ENCODE peak calls at places on chromosomes 4 and X, in five cellular contexts. K, V, N, L and W are unnamed samples.

GRCh38 chr4:131547506-131547981 is 1601.5 kb upstream of the PCDH10 start:
- DNase-seq in K (no peak), V (no peak), N (no peak), L (no peak), W (no peak)

GRCh38 chr4:101993841-101994221 is 203.3 kb downstream of the BANK1 start:
- DNase-seq in K (no peak), V (no peak), N (no peak), L (no peak), W (no peak)

GRCh38 chr4:113725963-113726362 is 35.6 kb downstream of the CAMK2D start:
- DNase-seq in K (no peak), V (no peak), N (no peak), L (no peak), W (no peak)

GRCh38 chrX:151974336-151975227 is at the start of gene GABRE:
- DNase-seq in K (peak; percentile 24), V (no peak), N (peak; percentile 59), L (peak; percentile 22), W (peak; percentile 44)

GRCh38 chr4:111678466-111678865 is 466.8 kb upstream of the FAM241A start:
- DNase-seq in K (no peak), V (peak; percentile 27), N (peak; percentile 85), L (peak; percentile 69), W (no peak)

GRCh38 chr4:43496188-43496587 is 603.7 kb downstream of the GRXCR1 start:
- DNase-seq in K (no peak), V (peak; percentile 4), N (no peak), L (no peak), W (no peak)

GRCh38 chr4:121736735-121737351 is 28.1 kb downstream of the SMIM43 start:
- DNase-seq in K (peak; percentile 48), V (peak; percentile 70), N (peak; percentile 50), L (peak; percentile 69), W (no peak)

GRCh38 chr4:80128941-80129340 is 55.9 kb upstream of the ANTXR2 start:
- DNase-seq in K (no peak), V (no peak), N (peak; percentile 14), L (no peak), W (no peak)

GRCh38 chr4:89303989-89304388 is 3.6 kb downstream of the GPRIN3 start:
- DNase-seq in K (no peak), V (no peak), N (no peak), L (no peak), W (no peak)

GRCh38 chrX:103614999-103615398 is 7.2 kb downstream of the TCEAL3 start:
- DNase-seq in K (no peak), V (no peak), N (no peak), L (no peak), W (no peak)

GRCh38 chrX:53048169-53049126 is at the start of gene GPR173:
- DNase-seq in K (peak; percentile 48), V (peak; percentile 66), N (peak; percentile 68), L (peak; percentile 60), W (peak; percentile 84)

GRCh38 chr4:83855044-83855443 is 319.1 kb downstream of the GPAT3 start:
- DNase-seq in K (no peak), V (peak; percentile 98), N (peak; percentile 80), L (peak; percentile 87), W (no peak)

GRCh38 chr4:126106658-126107057 is 791.9 kb downstream of the FAT4 start:
- DNase-seq in K (no peak), V (no peak), N (peak; percentile 47), L (no peak), W (peak; percentile 30)

GRCh38 chrX:41180194-41180902 is 95.1 kb downstream of the USP9X start:
- DNase-seq in K (no peak), V (peak; percentile 77), N (peak; percentile 65), L (peak; percentile 69), W (peak; percentile 58)

GRCh38 chrX:111041018-111041462 is 55.0 kb upstream of the PAK3 start:
- DNase-seq in K (no peak), V (peak; percentile 90), N (no peak), L (peak; percentile 18), W (no peak)

GRCh38 chr4:81031389-81032173 is 1.1 kb downstream of the BMP3 start:
- DNase-seq in K (no peak), V (no peak), N (peak; percentile 11), L (no peak), W (peak; percentile 46)

GRCh38 chr4:74410272-74410671 is 34.7 kb upstream of the AREG start:
- DNase-seq in K (no peak), V (peak; percentile 51), N (peak; percentile 72), L (peak; percentile 34), W (no peak)

GRCh38 chr4:94262163-94263016 is 54.7 kb downstream of the SMARCAD1 start:
- DNase-seq in K (no peak), V (no peak), N (no peak), L (peak; percentile 52), W (no peak)

GRCh38 chrX:295136-295535 is 14.0 kb downstream of the PLCXD1 start:
- DNase-seq in K (no peak), V (no peak), N (no peak), L (no peak), W (no peak)

GRCh38 chr4:123651127-123651526 is 254.5 kb downstream of the SPRY1 start:
- DNase-seq in K (no peak), V (no peak), N (no peak), L (no peak), W (no peak)

GRCh38 chr4:116397714-116398113 is 687.7 kb downstream of the TRAM1L1 start:
- DNase-seq in K (no peak), V (no peak), N (no peak), L (no peak), W (no peak)

GRCh38 chr4:178414881-178415446 is 972.7 kb upstream of the AGA start:
- DNase-seq in K (no peak), V (no peak), N (no peak), L (no peak), W (no peak)

GRCh38 chr4:167100120-167100519 is 134.2 kb downstream of the SPOCK3 start:
- DNase-seq in K (peak; percentile 15), V (no peak), N (peak; percentile 13), L (peak; percentile 30), W (no peak)

GRCh38 chr4:26015133-26015651 is 101.2 kb downstream of the SMIM20 start:
- DNase-seq in K (no peak), V (peak; percentile 97), N (peak; percentile 79), L (peak; percentile 85), W (no peak)

GRCh38 chr4:112236040-112236439 is 4.5 kb downstream of the AP1AR start:
- DNase-seq in K (no peak), V (no peak), N (no peak), L (no peak), W (no peak)

DNA sequence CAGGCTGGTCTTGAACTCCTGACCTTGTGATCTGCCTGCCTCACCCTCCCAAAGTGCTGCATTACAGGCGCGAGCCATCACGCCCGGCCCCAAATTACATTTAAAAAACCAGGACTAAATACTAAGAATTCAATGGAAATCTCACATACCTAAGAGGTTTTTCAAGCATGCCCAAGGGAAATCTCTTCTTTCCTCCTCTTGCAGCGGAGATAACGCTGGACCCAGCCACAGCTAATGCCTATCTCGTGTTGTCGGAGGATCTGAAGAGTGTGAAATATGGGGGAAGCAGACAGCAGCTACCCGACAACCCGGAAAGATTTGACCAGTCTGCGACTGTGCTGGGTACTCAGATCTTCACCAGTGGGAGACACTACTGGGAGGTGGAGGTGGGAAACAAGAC is 7.4 kb downstream of the TRIML1 start:
- DNase-seq in K (no peak), V (no peak), N (peak; percentile 53), L (no peak), W (no peak)
- H3K18ac ChIP-seq in K (no peak overlapping the region), V (no peak overlapping the region), N (no peak overlapping the region), L (no peak overlapping the region), W (no peak overlapping the region)

DNA sequence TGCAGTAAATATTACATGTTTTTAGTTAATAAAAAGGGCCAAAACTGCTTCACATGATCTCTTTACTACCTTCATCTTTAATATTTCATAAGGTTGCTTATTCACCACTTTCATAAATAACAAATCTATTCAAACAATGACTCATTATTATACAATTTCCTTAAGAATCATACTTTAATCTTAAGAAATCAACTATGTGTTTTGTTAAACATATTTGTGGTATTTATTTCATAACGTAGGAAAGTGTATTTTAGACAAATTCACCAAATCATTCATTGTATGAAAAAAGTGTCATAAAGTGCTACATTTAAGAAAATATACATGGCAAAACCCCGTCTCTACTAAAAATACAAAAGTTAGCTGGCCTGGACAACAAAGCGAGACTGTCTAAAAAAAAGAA is 150.5 kb upstream of the RXFP1 start:
- DNase-seq in K (no peak), V (peak; percentile 65), N (no peak), L (no peak), W (no peak)
- H3K9ac ChIP-seq in K (no peak overlapping the region), V (no peak overlapping the region), N (no peak overlapping the region), L (no peak overlapping the region), W (no peak overlapping the region)

DNA sequence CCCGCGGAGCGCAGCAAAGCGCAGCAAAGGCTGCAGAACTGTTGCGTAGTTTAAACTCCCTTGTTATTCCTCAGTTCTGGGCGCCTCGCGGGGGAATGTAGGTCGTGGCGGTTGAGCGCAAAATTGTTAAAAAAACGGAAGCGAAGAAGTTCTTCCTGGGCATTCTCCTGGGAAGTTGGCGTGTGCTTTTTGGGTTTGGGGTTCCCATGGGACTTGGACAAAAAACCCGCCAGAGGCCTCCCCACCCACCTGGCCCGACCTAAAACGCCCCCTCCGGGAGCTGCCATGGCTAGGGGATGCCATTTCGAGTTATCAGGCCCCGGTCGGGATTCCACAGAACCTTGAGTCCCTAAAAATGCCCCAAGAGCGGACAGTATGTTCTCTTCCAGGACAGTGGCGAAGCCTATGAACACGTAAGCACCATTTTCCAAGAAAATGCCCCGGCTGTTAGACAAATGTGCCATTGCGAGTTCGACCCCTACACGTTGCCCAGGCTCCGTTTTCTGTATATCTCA is 8.9 kb downstream of the ZIC3 start:
- DNase-seq in K (no peak), V (no peak), N (no peak), L (no peak), W (peak; percentile 77)
- H3K18ac ChIP-seq in K (peak overlapping the region; percentile 48), V (no peak overlapping the region), N (peak overlapping the region; percentile 90), L (no peak overlapping the region), W (no peak overlapping the region)

GRCh38 chrX:11758400-11759171 is 549 bp downstream of the MSL3 start:
- DNase-seq in K (peak; percentile 75), V (peak; percentile 73), N (peak; percentile 83), L (peak; percentile 83), W (peak; percentile 80)

GRCh38 chrX:11757397-11757728 is 674 bp upstream of the MSL3 start:
- DNase-seq in K (no peak), V (no peak), N (no peak), L (no peak), W (no peak)

GRCh38 chrX:11759461-11760311 is 1.6 kb downstream of the MSL3 start:
- DNase-seq in K (peak; percentile 70), V (peak; percentile 90), N (peak; percentile 94), L (peak; percentile 96), W (peak; percentile 81)

GRCh38 chrX:11757729-11758399 is at the start of gene MSL3:
- DNase-seq in K (peak; percentile 52), V (peak; percentile 61), N (peak; percentile 47), L (peak; percentile 76), W (peak; percentile 60)

GRCh38 chrX:11759172-11759460 is 1.1 kb downstream of the MSL3 start:
- DNase-seq in K (no peak), V (no peak), N (no peak), L (no peak), W (no peak)
- H3K9ac ChIP-seq in K (no peak overlapping the region), V (peak overlapping the region; percentile 87), N (peak overlapping the region; percentile 84), L (peak overlapping the region; percentile 99), W (no peak overlapping the region)